ENCODE peak calls at places on chromosomes 3 and 15, in ten cellular contexts. P is NCI-H774; I is OCI-LY7; H is lung; B is GM20000; Z is AG09309; K is amygdala; Q is activated CD4-positive, alpha-beta T cell treated with anti-CD3 and anti-CD28 coated beads for 48 hours; L is non-pigmented ciliary epithelial cell; T is mucosa of descending colon. A is an unnamed sample.

GRCh38 chr3:155712008-155712407 is 32.9 kb downstream of the PLCH1 start:
- DNase-seq in P (no peak), Q (no peak), L (no peak), H (no peak), B (peak; percentile 42), Z (no peak), K (no peak), T (no peak), I (no peak), A (no peak)

GRCh38 chr3:62529230-62529629 is 155.9 kb upstream of the FEZF2 start:
- DNase-seq in Q (peak; percentile 16), H (peak; percentile 39), K (no peak), I (peak; percentile 16), P (no peak), Z (no peak), L (no peak), T (peak; percentile 60), B (no peak), A (no peak)

GRCh38 chr3:147613710-147614109 is 204.5 kb downstream of the ZIC1 start:
- DNase-seq in P (no peak), L (no peak), H (no peak), Q (no peak), B (peak; percentile 3), K (no peak), Z (no peak), T (no peak), I (no peak), A (no peak)

GRCh38 chr3:167973046-167973445 is 122.7 kb downstream of the GOLIM4 start:
- DNase-seq in K (no peak), I (no peak), T (no peak), Q (no peak), L (no peak), Z (no peak), H (no peak), P (no peak), B (no peak), A (no peak)

GRCh38 chr15:26848498-26848897 is 18.4 kb upstream of the GABRA5 start:
- DNase-seq in I (no peak), L (no peak), P (no peak), T (no peak), Z (no peak), H (no peak), Q (no peak), B (no peak), K (no peak), A (no peak)

GRCh38 chr3:140748903-140749302 is 71.0 kb downstream of the TRIM42 start:
- DNase-seq in P (no peak), T (no peak), L (no peak), Q (no peak), Z (no peak), K (no peak), B (no peak), I (no peak), H (no peak), A (no peak)

GRCh38 chr15:44882499-44882968 is 74.0 kb upstream of the TERB2 start:
- DNase-seq in B (peak; percentile 54), L (no peak), H (no peak), Q (peak; percentile 69), P (no peak), Z (no peak), T (no peak), K (no peak), I (no peak), A (no peak)

GRCh38 chr15:74172751-74173544 is 562 bp upstream of the ISLR start:
- DNase-seq in H (no peak), P (no peak), K (no peak), T (peak; percentile 39), I (no peak), L (no peak), Z (no peak), Q (no peak), B (no peak), A (no peak)

GRCh38 chr3:11651900-11652299 is 8.2 kb upstream of the VGLL4 start:
- DNase-seq in K (no peak), T (no peak), H (no peak), L (no peak), Q (no peak), I (peak; percentile 56), P (no peak), B (peak; percentile 26), Z (no peak), A (no peak)

GRCh38 chr15:28096720-28097431 is 2.2 kb downstream of the OCA2 start:
- DNase-seq in T (no peak), Q (no peak), H (no peak), K (no peak), I (no peak), Z (no peak), P (no peak), L (no peak), B (no peak), A (no peak)

GRCh38 chr3:152471814-152472605 is 203.3 kb downstream of the MBNL1 start:
- DNase-seq in K (no peak), L (no peak), B (peak; percentile 48), Q (peak; percentile 79), T (peak; percentile 88), H (peak; percentile 46), Z (no peak), I (peak; percentile 70), P (peak; percentile 64), A (no peak)

GRCh38 chr3:100209948-100210776 is 50.6 kb upstream of the TBC1D23 start:
- DNase-seq in L (no peak), B (peak; percentile 78), T (no peak), Z (no peak), H (no peak), Q (no peak), K (no peak), I (no peak), P (peak; percentile 38), A (no peak)

A was measured in NCI-H1930.